ENCODE peak calls at places on chromosomes 13 and 19, in seven cellular contexts. B is HCT116, W is K562, E is HepG2, R is SK-N-SH, N is GM12878, K is H1. H is an unnamed sample.

GRCh38 chr19:58579473-58580142 is 6.5 kb upstream of the MZF1 start:
- DNase-seq in B (no peak), W (no peak), E (no peak), R (no peak), N (no peak), K (no peak), H (no peak)

GRCh38 chr13:111519490-111520170 is 199.2 kb downstream of the TEX29 start:
- DNase-seq in B (no peak), W (no peak), E (no peak), R (no peak), N (no peak), K (no peak), H (no peak)

GRCh38 chr19:18051887-18052286 is 34.8 kb downstream of the IL12RB1 start:
- DNase-seq in B (no peak), W (no peak), E (no peak), R (no peak), N (no peak), K (no peak), H (no peak)

GRCh38 chr13:76533251-76533650 is 353.0 kb downstream of the KCTD12 start:
- DNase-seq in B (no peak), W (no peak), E (no peak), R (no peak), N (no peak), K (no peak), H (no peak)

GRCh38 chr13:57629821-57630235 is 1.7 kb upstream of the PCDH17 start:
- DNase-seq in B (no peak), W (peak), E (no peak), R (peak), N (no peak), K (peak), H (no peak)

GRCh38 chr19:49506575-49507105 is 5.8 kb upstream of the FCGRT start:
- DNase-seq in B (no peak), W (peak), E (peak), R (peak), N (no peak), K (no peak), H (peak)

GRCh38 chr19:47309608-47310007 is at the start of gene C5AR1:
- DNase-seq in B (no peak), W (no peak), E (no peak), R (no peak), N (no peak), K (no peak), H (no peak)

GRCh38 chr19:53511933-53512374 is 26.0 kb upstream of the ZNF331 start:
- DNase-seq in B (peak), W (peak), E (peak), R (peak), N (no peak), K (peak), H (peak)

GRCh38 chr13:45928843-45929242 is 77.3 kb upstream of the SIAH3 start:
- DNase-seq in B (no peak), W (no peak), E (no peak), R (no peak), N (no peak), K (no peak), H (no peak)

GRCh38 chr19:42274065-42274682 is 5.1 kb downstream of the CIC start:
- DNase-seq in B (no peak), W (no peak), E (no peak), R (no peak), N (no peak), K (no peak), H (no peak)

GRCh38 chr19:17579523-17580244 is 24.2 kb downstream of the COLGALT1 start:
- DNase-seq in B (peak), W (peak), E (no peak), R (peak), N (no peak), K (peak), H (peak)

GRCh38 chr19:49861127-49861526 is 6.2 kb downstream of the PNKP start:
- DNase-seq in B (no peak), W (no peak), E (no peak), R (no peak), N (no peak), K (no peak), H (peak)

GRCh38 chr19:28446511-28446910 is 766.4 kb downstream of the UQCRFS1 start:
- DNase-seq in B (no peak), W (no peak), E (no peak), R (no peak), N (no peak), K (no peak), H (no peak)

GRCh38 chr19:18502633-18503294 is 19.1 kb downstream of the ELL start:
- DNase-seq in B (no peak), W (no peak), E (no peak), R (peak), N (no peak), K (no peak), H (no peak)

GRCh38 chr13:49098198-49098597 is 121.9 kb upstream of the MLNR start:
- DNase-seq in B (peak), W (no peak), E (no peak), R (peak), N (no peak), K (no peak), H (no peak)

GRCh38 chr19:33047422-33047821 is 17.3 kb downstream of the RHPN2 start:
- DNase-seq in B (peak), W (peak), E (no peak), R (no peak), N (no peak), K (peak), H (no peak)

GRCh38 chr19:1172353-1173159 is 1.5 kb downstream of the SBNO2 start:
- DNase-seq in B (no peak), W (no peak), E (no peak), R (peak), N (no peak), K (no peak), H (no peak)

GRCh38 chr13:21625366-21625765 is 21.4 kb upstream of the MICU2 start:
- DNase-seq in B (peak), W (no peak), E (peak), R (peak), N (no peak), K (no peak), H (peak)

GRCh38 chr13:112977091-112977490 is 8.1 kb downstream of the MCF2L start:
- DNase-seq in B (no peak), W (no peak), E (no peak), R (no peak), N (no peak), K (no peak), H (no peak)

GRCh38 chr13:66778461-66778860 is 451.7 kb downstream of the PCDH9 start:
- DNase-seq in B (no peak), W (no peak), E (no peak), R (peak), N (no peak), K (no peak), H (no peak)

GRCh38 chr13:44692173-44692713 is 116.1 kb upstream of the TSC22D1 start:
- DNase-seq in B (peak), W (no peak), E (no peak), R (no peak), N (no peak), K (no peak), H (peak)

GRCh38 chr19:364496-365287 is 20.1 kb upstream of the MIER2 start:
- DNase-seq in B (no peak), W (no peak), E (no peak), R (no peak), N (no peak), K (no peak), H (no peak)

GRCh38 chr19:36115453-36116343 is at the start of gene TBCB:
- DNase-seq in B (no peak), W (peak), E (peak), R (peak), N (no peak), K (no peak), H (no peak)

GRCh38 chr13:100428966-100429365 is 159.6 kb downstream of the GGACT start:
- DNase-seq in B (no peak), W (no peak), E (no peak), R (no peak), N (no peak), K (no peak), H (no peak)
- TF ChIP-seq JUND in B (no peak), W (no peak), E (no peak), R (no peak), N (no peak), K (no peak), H (no peak)

GRCh38 chr13:47334173-47334572 is 437.3 kb upstream of the HTR2A start:
- DNase-seq in B (no peak), W (no peak), E (no peak), R (no peak), N (no peak), K (no peak), H (no peak)

GRCh38 chr13:47326061-47326460 is 429.2 kb upstream of the HTR2A start:
- DNase-seq in B (no peak), W (no peak), E (no peak), R (no peak), N (no peak), K (no peak), H (no peak)

GRCh38 chr13:47332149-47332548 is 435.3 kb upstream of the HTR2A start:
- DNase-seq in B (no peak), W (no peak), E (no peak), R (no peak), N (no peak), K (no peak), H (no peak)

GRCh38 chr13:47327856-47328255 is 431.0 kb upstream of the HTR2A start:
- DNase-seq in B (no peak), W (no peak), E (no peak), R (no peak), N (no peak), K (no peak), H (no peak)

GRCh38 chr13:47330031-47330430 is 433.2 kb upstream of the HTR2A start:
- DNase-seq in B (no peak), W (no peak), E (no peak), R (no peak), N (no peak), K (no peak), H (no peak)
- TF ChIP-seq JUND in B (no peak), W (no peak), E (no peak), R (peak), N (no peak), K (no peak), H (no peak)

GRCh38 chr13:25301347-25302113 is at the start of gene NUP58:
- DNase-seq in B (peak), W (peak), E (peak), R (peak), N (peak), K (peak), H (peak)

GRCh38 chr13:25306671-25307464 is 5.4 kb downstream of the NUP58 start:
- DNase-seq in B (no peak), W (no peak), E (no peak), R (no peak), N (no peak), K (no peak), H (no peak)

GRCh38 chr13:25295228-25295627 is 6.2 kb upstream of the NUP58 start:
- DNase-seq in B (no peak), W (no peak), E (no peak), R (no peak), N (no peak), K (no peak), H (no peak)

DNA sequence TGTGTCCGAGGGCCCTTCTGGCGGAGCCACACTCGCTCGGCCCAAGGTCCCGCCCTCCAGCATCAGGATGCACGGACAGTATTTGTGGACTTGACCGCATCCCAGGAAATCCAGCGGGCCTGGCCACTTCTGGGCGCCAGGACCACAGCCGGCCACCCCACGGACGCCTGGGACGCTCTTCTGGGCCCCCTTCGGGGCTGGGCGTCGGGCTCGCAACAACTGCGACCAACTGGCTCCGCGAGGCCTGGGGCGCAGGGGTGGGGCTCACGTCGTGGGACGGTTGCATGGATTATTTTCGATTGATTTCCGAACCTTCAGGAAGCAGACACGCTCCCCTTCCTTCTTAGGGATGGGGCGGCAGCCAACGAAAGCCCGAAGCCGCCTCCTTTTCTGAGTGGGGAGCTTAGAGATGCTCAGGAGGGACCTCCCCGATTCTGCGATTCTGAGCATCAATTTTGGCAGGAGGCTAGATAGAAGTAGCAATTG is 521 bp upstream of the NUP58 start:
- DNase-seq in B (no peak), W (no peak), E (no peak), R (peak), N (no peak), K (no peak), H (no peak)
- TF ChIP-seq JUND in B (no peak), W (no peak), E (no peak), R (no peak), N (no peak), K (no peak), H (no peak)

GRCh38 chr13:29850213-29850898 is at the start of gene UBL3:
- DNase-seq in B (peak), W (peak), E (peak), R (peak), N (peak), K (peak), H (peak)

GRCh38 chr13:29849071-29849541 is 1.3 kb downstream of the UBL3 start:
- DNase-seq in B (no peak), W (no peak), E (peak), R (peak), N (no peak), K (no peak), H (no peak)

GRCh38 chr13:29852464-29853054 is 2.1 kb upstream of the UBL3 start:
- DNase-seq in B (no peak), W (no peak), E (no peak), R (no peak), N (no peak), K (no peak), H (no peak)

GRCh38 chr13:29847501-29847983 is 2.9 kb downstream of the UBL3 start:
- DNase-seq in B (no peak), W (no peak), E (peak), R (peak), N (no peak), K (no peak), H (no peak)

GRCh38 chr13:29849731-29850212 is 645 bp downstream of the UBL3 start:
- DNase-seq in B (no peak), W (peak), E (peak), R (peak), N (no peak), K (no peak), H (peak)
- TF ChIP-seq JUND in B (no peak), W (no peak), E (no peak), R (no peak), N (no peak), K (no peak), H (no peak)